ENCODE peak calls at places on chromosomes 12 and 14, in eight cellular contexts. G, X, P, K, U, E, R and B are unnamed samples.

GRCh38 chr12:97223419-97223818 is 239.2 kb upstream of the RMST start:
- DNase-seq in G (no peak), X (no peak), P (no peak), K (no peak), U (no peak), E (no peak), R (no peak), B (no peak)

GRCh38 chr14:98369344-98369743 is 902.7 kb downstream of the BCL11B start:
- DNase-seq in G (no peak), X (no peak), P (no peak), K (no peak), U (no peak), E (no peak), R (no peak), B (no peak)

GRCh38 chr12:51961834-51962233 is 10.3 kb downstream of the ACVR1B start:
- DNase-seq in G (no peak), X (peak; percentile 24), P (no peak), K (no peak), U (no peak), E (no peak), R (no peak), B (no peak)

GRCh38 chr14:44497148-44497547 is 9.9 kb downstream of the FSCB start:
- DNase-seq in G (no peak), X (no peak), P (no peak), K (no peak), U (no peak), E (no peak), R (no peak), B (no peak)

GRCh38 chr14:104536942-104537612 is 42.5 kb upstream of the C14orf180 start:
- DNase-seq in G (no peak), X (peak; percentile 39), P (no peak), K (no peak), U (no peak), E (peak; percentile 45), R (no peak), B (no peak)

GRCh38 chr14:92960706-92961566 is 38.0 kb downstream of the CHGA start:
- DNase-seq in G (no peak), X (peak; percentile 16), P (no peak), K (no peak), U (no peak), E (no peak), R (no peak), B (no peak)

GRCh38 chr14:101464984-101465794 is 96.1 kb upstream of the DIO3 start:
- DNase-seq in G (no peak), X (no peak), P (no peak), K (no peak), U (no peak), E (no peak), R (peak; percentile 44), B (no peak)

GRCh38 chr14:90785474-90785873 is 30.8 kb downstream of the TTC7B start:
- DNase-seq in G (no peak), X (no peak), P (no peak), K (no peak), U (no peak), E (no peak), R (peak; percentile 76), B (no peak)

GRCh38 chr12:110330544-110330943 is 49.5 kb downstream of the ATP2A2 start:
- DNase-seq in G (no peak), X (no peak), P (no peak), K (no peak), U (no peak), E (peak; percentile 78), R (no peak), B (no peak)

GRCh38 chr12:50661300-50662120 is 102.4 kb upstream of the ATF1 start:
- DNase-seq in G (no peak), X (no peak), P (no peak), K (no peak), U (no peak), E (no peak), R (no peak), B (no peak)

GRCh38 chr12:61610143-61610542 is 650.1 kb upstream of the USP15 start:
- DNase-seq in G (no peak), X (no peak), P (no peak), K (no peak), U (no peak), E (no peak), R (no peak), B (no peak)

GRCh38 chr12:9758119-9758518 is 2.6 kb downstream of the CD69 start:
- DNase-seq in G (no peak), X (no peak), P (no peak), K (no peak), U (no peak), E (no peak), R (no peak), B (no peak)

GRCh38 chr12:57300961-57301584 is 50.1 kb upstream of the STAC3 start:
- DNase-seq in G (no peak), X (no peak), P (no peak), K (no peak), U (no peak), E (no peak), R (no peak), B (no peak)

GRCh38 chr12:75878382-75878720 is 153.2 kb downstream of the PHLDA1 start:
- DNase-seq in G (no peak), X (no peak), P (no peak), K (no peak), U (no peak), E (peak; percentile 95), R (no peak), B (no peak)

GRCh38 chr14:60226296-60226695 is 22.7 kb upstream of the PPM1A start:
- DNase-seq in G (no peak), X (no peak), P (no peak), K (no peak), U (no peak), E (no peak), R (no peak), B (no peak)

GRCh38 chr14:21703357-21704339 is 30.0 kb upstream of the OR4E1 start:
- DNase-seq in G (no peak), X (no peak), P (no peak), K (no peak), U (no peak), E (peak; percentile 39), R (no peak), B (no peak)

GRCh38 chr14:67358914-67359313 is 690 bp downstream of the ATP6V1D start:
- DNase-seq in G (no peak), X (no peak), P (no peak), K (no peak), U (no peak), E (no peak), R (no peak), B (no peak)

GRCh38 chr12:114407566-114408411 is 1.8 kb upstream of the TBX5 start:
- DNase-seq in G (no peak), X (no peak), P (no peak), K (no peak), U (no peak), E (peak; percentile 75), R (no peak), B (no peak)

GRCh38 chr12:51827925-51828818 is 20.3 kb downstream of the FIGNL2 start:
- DNase-seq in G (no peak), X (peak; percentile 17), P (no peak), K (peak; percentile 46), U (no peak), E (peak; percentile 16), R (no peak), B (no peak)

GRCh38 chr12:107597695-107598410 is 87.7 kb upstream of the PWP1 start:
- DNase-seq in G (no peak), X (no peak), P (no peak), K (no peak), U (no peak), E (no peak), R (no peak), B (no peak)

GRCh38 chr14:51738754-51739153 is 87.0 kb downstream of the FRMD6 start:
- DNase-seq in G (no peak), X (peak; percentile 4), P (no peak), K (no peak), U (no peak), E (no peak), R (no peak), B (no peak)

GRCh38 chr12:57521475-57522018 is 1.1 kb upstream of the MBD6 start:
- DNase-seq in G (peak; percentile 80), X (peak; percentile 64), P (no peak), K (no peak), U (no peak), E (peak; percentile 78), R (peak; percentile 77), B (peak; percentile 77)

GRCh38 chr12:77645966-77646598 is 184.6 kb upstream of the NAV3 start:
- DNase-seq in G (no peak), X (no peak), P (no peak), K (no peak), U (no peak), E (no peak), R (no peak), B (no peak)

GRCh38 chr12:107914460-107914977 is 140.0 kb downstream of the ASCL4 start:
- DNase-seq in G (no peak), X (no peak), P (no peak), K (no peak), U (no peak), E (no peak), R (no peak), B (no peak)

GRCh38 chr14:52077261-52077984 is 8.6 kb upstream of the NID2 start:
- DNase-seq in G (no peak), X (no peak), P (no peak), K (no peak), U (no peak), E (no peak), R (no peak), B (no peak)

GRCh38 chr12:122965356-122965755 is 907 bp downstream of the ABCB9 start:
- DNase-seq in G (no peak), X (no peak), P (no peak), K (no peak), U (no peak), E (no peak), R (no peak), B (no peak)

GRCh38 chr12:113088037-113088436 is 31.5 kb downstream of the DTX1 start:
- DNase-seq in G (no peak), X (no peak), P (no peak), K (no peak), U (no peak), E (no peak), R (no peak), B (no peak)

GRCh38 chr12:115871714-115872113 is 405.8 kb downstream of the MED13L start:
- DNase-seq in G (no peak), X (peak; percentile 29), P (no peak), K (no peak), U (no peak), E (peak; percentile 23), R (no peak), B (no peak)

GRCh38 chr12:66066071-66066928 is 64.2 kb downstream of the LLPH start:
- DNase-seq in G (no peak), X (peak; percentile 44), P (no peak), K (no peak), U (no peak), E (peak; percentile 52), R (no peak), B (no peak)

GRCh38 chr12:69509308-69509736 is 39.1 kb downstream of the FRS2 start:
- DNase-seq in G (no peak), X (no peak), P (no peak), K (no peak), U (no peak), E (peak; percentile 52), R (no peak), B (no peak)

GRCh38 chr14:77646907-77647306 is 30.5 kb upstream of the SPTLC2 start:
- DNase-seq in G (no peak), X (no peak), P (no peak), K (no peak), U (no peak), E (no peak), R (no peak), B (no peak)

GRCh38 chr12:55743131-55743921 is 404 bp downstream of the GDF11 start:
- DNase-seq in G (peak; percentile 80), X (peak; percentile 57), P (peak; percentile 58), K (peak; percentile 45), U (no peak), E (peak; percentile 79), R (peak; percentile 75), B (peak; percentile 84)

GRCh38 chr12:43112101-43112661 is 439.8 kb downstream of the ADAMTS20 start:
- DNase-seq in G (no peak), X (no peak), P (no peak), K (no peak), U (no peak), E (no peak), R (no peak), B (no peak)

GRCh38 chr12:88448337-88448944 is 131.8 kb downstream of the KITLG start:
- DNase-seq in G (no peak), X (no peak), P (no peak), K (no peak), U (no peak), E (no peak), R (no peak), B (no peak)